ENCODE peak calls at places on chromosome 17, in six cellular contexts. V is H54, I is psoas muscle, X is endothelial cell, W is NCI-H774, L is RWPE1. P is an unnamed sample.

GRCh38 chr17:56819431-56820145 is 14.1 kb downstream of the C17orf67 start:
- DNase-seq in V (peak; percentile 84), I (peak; percentile 27), X (peak; percentile 83), W (peak; percentile 65), L (peak; percentile 78), P (peak; percentile 79)

GRCh38 chr17:42055003-42055402 is 4.6 kb upstream of the C17orf113 start:
- DNase-seq in V (no peak), I (no peak), X (no peak), W (no peak), L (no peak), P (no peak)

GRCh38 chr17:66620528-66620927 is 214.4 kb upstream of the CACNG5 start:
- DNase-seq in V (no peak), I (no peak), X (no peak), W (no peak), L (no peak), P (no peak)

GRCh38 chr17:81383504-81384421 is 11.5 kb upstream of the BAHCC1 start:
- DNase-seq in V (no peak), I (no peak), X (no peak), W (no peak), L (no peak), P (no peak)

GRCh38 chr17:77548967-77549366 is 408.2 kb downstream of the SEC14L1 start:
- DNase-seq in V (no peak), I (no peak), X (no peak), W (no peak), L (no peak), P (no peak)

GRCh38 chr17:45341389-45342158 is 24.8 kb upstream of the MAP3K14 start:
- DNase-seq in V (peak; percentile 95), I (peak; percentile 72), X (peak; percentile 67), W (no peak), L (peak; percentile 43), P (no peak)

GRCh38 chr17:2179615-2180295 is 123.8 kb downstream of the SMG6 start:
- DNase-seq in V (no peak), I (peak; percentile 78), X (no peak), W (no peak), L (no peak), P (no peak)

GRCh38 chr17:30573603-30574175 is 96.5 kb downstream of the GOSR1 start:
- DNase-seq in V (no peak), I (no peak), X (no peak), W (no peak), L (no peak), P (no peak)

GRCh38 chr17:82414548-82415281 is 3.4 kb upstream of the HEXD start:
- DNase-seq in V (peak; percentile 67), I (peak; percentile 78), X (peak; percentile 88), W (no peak), L (peak; percentile 85), P (peak; percentile 94)

GRCh38 chr17:45309400-45309799 is 7.4 kb downstream of the MAP3K14 start:
- DNase-seq in V (no peak), I (no peak), X (no peak), W (no peak), L (no peak), P (no peak)

GRCh38 chr17:79742589-79742918 is 11.8 kb downstream of the ENPP7 start:
- DNase-seq in V (no peak), I (no peak), X (no peak), W (no peak), L (no peak), P (no peak)

GRCh38 chr17:56471661-56472060 is 121.8 kb upstream of the NOG start:
- DNase-seq in V (no peak), I (no peak), X (no peak), W (no peak), L (no peak), P (no peak)

GRCh38 chr17:38575781-38576180 is 30.0 kb downstream of the SRCIN1 start:
- DNase-seq in V (no peak), I (no peak), X (no peak), W (no peak), L (no peak), P (no peak)

GRCh38 chr17:3838206-3838605 is 7.8 kb downstream of the NCBP3 start:
- DNase-seq in V (no peak), I (no peak), X (no peak), W (no peak), L (peak; percentile 38), P (no peak)

GRCh38 chr17:79788455-79788854 is 8.4 kb downstream of the CBX8 start:
- DNase-seq in V (no peak), I (no peak), X (no peak), W (no peak), L (no peak), P (no peak)

GRCh38 chr17:82204831-82205719 is 7.6 kb downstream of the CCDC57 start:
- DNase-seq in V (peak; percentile 81), I (no peak), X (no peak), W (peak; percentile 75), L (peak; percentile 78), P (no peak)

GRCh38 chr17:12352127-12352526 is 313.6 kb upstream of the MYOCD start:
- DNase-seq in V (no peak), I (no peak), X (no peak), W (no peak), L (no peak), P (no peak)

GRCh38 chr17:44916059-44916780 is 920 bp upstream of the GFAP start:
- DNase-seq in V (no peak), I (no peak), X (no peak), W (no peak), L (no peak), P (no peak)

GRCh38 chr17:51057534-51057933 is 63.1 kb downstream of the SPAG9 start:
- DNase-seq in V (no peak), I (no peak), X (no peak), W (no peak), L (no peak), P (no peak)

GRCh38 chr17:17051380-17051779 is 9.1 kb downstream of the MPRIP start:
- DNase-seq in V (no peak), I (no peak), X (no peak), W (no peak), L (no peak), P (no peak)

GRCh38 chr17:2844386-2844785 is 48.1 kb downstream of the RAP1GAP2 start:
- DNase-seq in V (no peak), I (no peak), X (no peak), W (no peak), L (no peak), P (no peak)

GRCh38 chr17:3916013-3916696 is at the start of gene P2RX1:
- DNase-seq in V (no peak), I (no peak), X (no peak), W (no peak), L (no peak), P (no peak)

GRCh38 chr17:50908860-50909764 is 43.0 kb upstream of the TOB1 start:
- DNase-seq in V (no peak), I (peak; percentile 57), X (no peak), W (peak; percentile 79), L (no peak), P (peak; percentile 35)

GRCh38 chr17:11880714-11881113 is 116.6 kb downstream of the ZNF18 start:
- DNase-seq in V (peak; percentile 9), I (no peak), X (no peak), W (no peak), L (peak; percentile 20), P (peak; percentile 12)

GRCh38 chr17:1644493-1645206 is 882 bp downstream of the SCARF1 start:
- DNase-seq in V (peak; percentile 94), I (no peak), X (no peak), W (no peak), L (peak; percentile 55), P (no peak)

GRCh38 chr17:42999003-42999525 is 845 bp downstream of the RPL27 start:
- DNase-seq in V (no peak), I (no peak), X (no peak), W (no peak), L (no peak), P (no peak)

GRCh38 chr17:42313773-42314566 is 25.7 kb downstream of the STAT5A start:
- DNase-seq in V (no peak), I (no peak), X (no peak), W (no peak), L (no peak), P (no peak)

GRCh38 chr17:74922694-74923537 is at the start of gene USH1G:
- DNase-seq in V (no peak), I (peak; percentile 27), X (no peak), W (no peak), L (peak; percentile 65), P (peak; percentile 71)

GRCh38 chr17:8593276-8593675 is 37.2 kb downstream of the MYH10 start:
- DNase-seq in V (no peak), I (no peak), X (no peak), W (no peak), L (no peak), P (no peak)

GRCh38 chr17:34634551-34635160 is 55.3 kb downstream of the TMEM132E start:
- DNase-seq in V (no peak), I (no peak), X (no peak), W (no peak), L (no peak), P (no peak)

GRCh38 chr17:79249945-79250521 is 175.4 kb downstream of the ENGASE start:
- DNase-seq in V (no peak), I (no peak), X (no peak), W (no peak), L (no peak), P (no peak)

GRCh38 chr17:38687291-38687690 is 12.5 kb upstream of the EPOP start:
- DNase-seq in V (no peak), I (no peak), X (no peak), W (no peak), L (no peak), P (no peak)

GRCh38 chr17:82053130-82053529 is 1.4 kb downstream of the GPS1 start:
- DNase-seq in V (no peak), I (no peak), X (no peak), W (no peak), L (no peak), P (no peak)

GRCh38 chr17:41824086-41824485 is 11.3 kb downstream of the FKBP10 start:
- DNase-seq in V (no peak), I (no peak), X (no peak), W (no peak), L (no peak), P (no peak)

GRCh38 chr17:18961634-18962493 is 9.9 kb downstream of the SLC5A10 start:
- DNase-seq in V (no peak), I (no peak), X (no peak), W (no peak), L (no peak), P (no peak)

GRCh38 chr17:61837175-61838051 is 25.9 kb downstream of the BRIP1 start:
- DNase-seq in V (peak; percentile 30), I (peak; percentile 21), X (peak; percentile 46), W (peak; percentile 46), L (peak; percentile 37), P (peak; percentile 94)